ENCODE peak calls at places on chromosomes 1 and 21, in eight cellular contexts. C, F, T, I, Y, N, H and R are unnamed samples.

GRCh38 chr1:117569956-117570355 is 35.9 kb upstream of the TENT5C start:
- DNase-seq in F (no peak), Y (no peak), H (no peak), I (no peak), N (no peak), T (no peak), C (no peak), R (no peak)

GRCh38 chr1:202203238-202204039 is 9.8 kb downstream of the LGR6 start:
- DNase-seq in I (no peak), N (no peak), C (no peak), T (no peak), Y (no peak), H (no peak), F (no peak), R (no peak)

GRCh38 chr1:51758310-51758709 is 120.2 kb downstream of the NRDC start:
- DNase-seq in H (no peak), C (no peak), T (no peak), N (no peak), F (no peak), I (no peak), Y (no peak), R (no peak)

GRCh38 chr1:243568793-243569192 is 281.2 kb downstream of the AKT3 start:
- DNase-seq in N (no peak), Y (no peak), H (no peak), F (peak), I (peak), T (no peak), C (no peak), R (no peak)

GRCh38 chr1:164765557-164765956 is 206.6 kb downstream of the PBX1 start:
- DNase-seq in H (no peak), N (peak), Y (no peak), T (peak), C (peak), F (no peak), I (peak), R (no peak)

GRCh38 chr1:200146100-200146499 is 118.6 kb downstream of the NR5A2 start:
- DNase-seq in I (no peak), H (no peak), F (no peak), N (no peak), Y (no peak), T (no peak), C (no peak), R (no peak)

GRCh38 chr1:167057297-167057688 is 32.9 kb downstream of the GPA33 start:
- DNase-seq in N (peak), C (peak), F (no peak), Y (no peak), H (no peak), T (no peak), I (no peak), R (no peak)

GRCh38 chr1:84892657-84893618 is at the start of gene LPAR3:
- DNase-seq in H (no peak), T (no peak), Y (no peak), N (peak), C (peak), F (no peak), I (no peak), R (no peak)

GRCh38 chr1:22712502-22713271 is 2.0 kb downstream of the EPHB2 start:
- DNase-seq in N (peak), C (peak), T (no peak), F (peak), I (no peak), H (no peak), Y (peak), R (no peak)

GRCh38 chr1:153544453-153545066 is 1.0 kb downstream of the S100A4 start:
- DNase-seq in C (no peak), F (no peak), T (no peak), Y (no peak), I (no peak), H (no peak), N (no peak), R (no peak)

GRCh38 chr1:51433972-51434510 is 85.0 kb downstream of the EPS15 start:
- DNase-seq in F (peak), Y (no peak), H (no peak), N (no peak), T (no peak), C (no peak), I (no peak), R (no peak)

GRCh38 chr1:214808845-214809460 is 206.0 kb downstream of the CENPF start:
- DNase-seq in N (peak), F (peak), T (no peak), C (peak), H (no peak), I (no peak), Y (no peak), R (no peak)

GRCh38 chr1:225757927-225758460 is 19.6 kb upstream of the SRP9 start:
- DNase-seq in Y (peak), I (no peak), T (no peak), F (no peak), H (no peak), N (no peak), C (no peak), R (no peak)

GRCh38 chr1:32917521-32917920 is 16.3 kb upstream of the TMEM54 start:
- DNase-seq in F (no peak), N (no peak), C (no peak), T (no peak), I (no peak), Y (no peak), H (no peak), R (no peak)

GRCh38 chr1:228020686-228021525 is 14.1 kb downstream of the WNT3A start:
- DNase-seq in I (no peak), N (no peak), Y (no peak), H (no peak), T (no peak), F (no peak), C (no peak), R (no peak)

GRCh38 chr21:33850401-33850800 is 65.2 kb downstream of the ATP5PO start:
- DNase-seq in Y (no peak), I (no peak), T (no peak), N (no peak), F (no peak), H (no peak), C (no peak), R (no peak)

GRCh38 chr1:31376374-31377134 is 3.7 kb upstream of the FABP3 start:
- DNase-seq in T (no peak), I (peak), F (peak), N (peak), Y (no peak), H (no peak), C (peak), R (no peak)

GRCh38 chr1:201903135-201903534 is 14.4 kb downstream of the SHISA4 start:
- DNase-seq in C (no peak), Y (peak), N (no peak), I (no peak), T (no peak), H (peak), F (no peak), R (peak)

DNA sequence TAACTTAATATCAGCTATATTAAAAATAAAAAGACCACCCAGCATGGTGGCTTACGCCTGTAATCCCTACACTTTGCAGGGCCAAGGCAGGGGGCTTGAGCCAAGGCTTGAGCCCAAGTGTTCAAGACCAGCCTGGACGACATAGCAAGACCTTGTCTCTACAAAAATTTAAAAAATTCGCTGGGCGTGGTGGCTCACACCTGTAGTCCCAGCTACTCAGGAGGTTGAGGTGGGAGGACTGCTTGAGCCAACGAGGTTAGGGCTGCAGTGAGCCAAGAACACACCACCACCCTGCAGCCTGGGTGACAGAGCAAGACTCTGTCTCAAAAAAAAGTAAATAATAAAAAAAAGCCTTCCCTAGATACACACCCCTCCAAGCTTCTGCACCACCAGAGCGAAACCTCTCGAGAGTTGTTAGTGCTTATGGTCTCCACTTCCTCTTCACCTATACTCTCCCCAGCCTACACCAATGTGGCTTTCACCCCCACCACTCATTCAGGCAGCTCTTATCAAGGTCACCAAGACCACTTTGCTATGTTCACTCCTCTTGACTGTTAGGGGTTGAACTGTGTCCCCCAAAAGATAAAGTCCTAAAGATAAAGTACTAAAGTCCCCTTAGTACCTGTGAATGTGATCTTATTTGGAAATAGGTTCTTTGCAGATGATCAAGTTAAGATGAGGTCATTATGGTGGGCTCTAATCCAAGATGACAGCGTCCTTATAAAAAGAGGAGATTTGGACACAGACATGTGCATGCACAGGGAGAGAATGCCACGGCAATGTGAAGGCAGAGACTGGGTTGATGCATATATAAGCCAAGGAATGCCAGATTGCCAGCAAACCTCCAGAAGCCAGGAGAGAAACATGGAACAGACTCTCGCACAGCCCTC is 6.8 kb upstream of the PPP1R15B start:
- DNase-seq in Y (no peak), F (no peak), C (no peak), I (no peak), N (peak), T (no peak), H (no peak), R (peak)
- H3K27ac ChIP-seq in Y (no peak), F (peak), C (peak), I (peak), N (peak), T (peak), H (no peak), R (peak)

GRCh38 chr1:109912873-109913272 is 2.2 kb downstream of the CSF1 start:
- DNase-seq in I (no peak), F (no peak), Y (no peak), N (no peak), C (no peak), H (no peak), T (no peak), R (no peak)
- H3K27ac ChIP-seq in I (no peak), F (no peak), Y (peak), N (no peak), C (no peak), H (no peak), T (no peak), R (peak)

GRCh38 chr1:63724375-63724774 is 49.4 kb upstream of the ROR1 start:
- DNase-seq in H (no peak), T (no peak), N (no peak), F (no peak), Y (no peak), C (no peak), I (no peak), R (no peak)
- H3K27ac ChIP-seq in H (no peak), T (no peak), N (no peak), F (no peak), Y (no peak), C (no peak), I (no peak), R (no peak)

GRCh38 chr1:61125895-61126294 is 43.5 kb downstream of the NFIA start:
- DNase-seq in C (no peak), F (no peak), N (no peak), I (no peak), T (no peak), H (no peak), Y (no peak), R (no peak)

GRCh38 chr1:61124691-61125090 is 42.3 kb downstream of the NFIA start:
- DNase-seq in N (no peak), I (no peak), Y (no peak), T (no peak), H (peak), F (no peak), C (no peak), R (peak)

GRCh38 chr1:61124078-61124477 is 41.7 kb downstream of the NFIA start:
- DNase-seq in H (no peak), N (no peak), T (no peak), Y (no peak), I (no peak), C (no peak), F (peak), R (no peak)

GRCh38 chr1:61123321-61123720 is 41.0 kb downstream of the NFIA start:
- DNase-seq in T (no peak), I (no peak), C (no peak), F (no peak), H (no peak), Y (no peak), N (no peak), R (no peak)

DNA sequence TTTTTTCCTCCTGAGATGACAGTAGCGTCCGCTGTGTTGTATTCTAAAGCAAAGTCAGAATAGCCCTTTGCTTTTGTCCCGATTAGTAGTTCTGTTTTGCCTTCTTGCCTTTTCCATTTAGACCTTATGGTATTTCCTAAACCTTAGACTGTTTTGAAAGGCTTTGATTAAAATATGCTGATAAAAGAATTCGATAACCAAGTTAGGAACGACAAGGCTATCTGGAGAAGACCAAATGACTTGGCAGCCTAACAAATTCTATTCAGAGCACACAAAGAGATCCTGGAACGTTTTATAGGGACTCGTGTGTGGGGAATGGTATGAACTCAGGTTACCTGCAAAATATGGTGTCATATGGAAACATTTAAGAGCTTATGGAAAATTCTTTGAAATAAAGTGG is 42.9 kb downstream of the NFIA start:
- DNase-seq in H (no peak), I (no peak), Y (no peak), F (peak), T (no peak), N (no peak), C (no peak), R (no peak)
- H3K27ac ChIP-seq in H (peak), I (no peak), Y (no peak), F (no peak), T (no peak), N (no peak), C (no peak), R (no peak)

GRCh38 chr1:65339866-65340483 is 30.6 kb downstream of the DNAJC6 start:
- DNase-seq in T (no peak), C (peak), H (no peak), F (peak), N (peak), I (no peak), Y (no peak), R (no peak)
- H3K27ac ChIP-seq in T (no peak), C (no peak), H (no peak), F (no peak), N (no peak), I (no peak), Y (no peak), R (no peak)